ENCODE peak calls at places on chromosomes 1 and 21, in seven cellular contexts. Z is brain microvascular endothelial cell, K is cardiac muscle cell, P is MM.1S, Y is Panc1, G is GM23248, F is adrenal gland. O is an unnamed sample.

GRCh38 chr1:167739752-167740151 is 18.0 kb downstream of the MPZL1 start:
- DNase-seq in Z (no peak), K (peak; percentile 62), P (no peak), Y (no peak), G (no peak), F (no peak), O (no peak)

GRCh38 chr21:31938330-31939301 is 65.8 kb downstream of the HUNK start:
- DNase-seq in Z (no peak), K (no peak), P (no peak), Y (no peak), G (no peak), F (no peak), O (peak; percentile 55)

GRCh38 chr1:234724517-234725176 is 114.7 kb upstream of the IRF2BP2 start:
- DNase-seq in Z (no peak), K (no peak), P (no peak), Y (no peak), G (no peak), F (peak; percentile 84), O (peak; percentile 82)

GRCh38 chr1:174291059-174291458 is 131.7 kb downstream of the RABGAP1L start:
- DNase-seq in Z (no peak), K (no peak), P (no peak), Y (no peak), G (no peak), F (no peak), O (no peak)

GRCh38 chr21:45265721-45266517 is 21.8 kb downstream of the POFUT2 start:
- DNase-seq in Z (no peak), K (no peak), P (no peak), Y (no peak), G (no peak), F (no peak), O (peak; percentile 7)

GRCh38 chr1:155860939-155861496 is 1.7 kb downstream of the SYT11 start:
- DNase-seq in Z (no peak), K (no peak), P (no peak), Y (no peak), G (peak; percentile 14), F (no peak), O (no peak)

GRCh38 chr1:156490401-156491032 is 10.1 kb downstream of the MEF2D start:
- DNase-seq in Z (no peak), K (no peak), P (peak; percentile 60), Y (no peak), G (peak; percentile 72), F (no peak), O (peak; percentile 81)

GRCh38 chr1:221845650-221846371 is 103.9 kb upstream of the DUSP10 start:
- DNase-seq in Z (peak; percentile 68), K (peak; percentile 65), P (no peak), Y (no peak), G (no peak), F (no peak), O (no peak)

GRCh38 chr1:198122693-198123092 is 34.1 kb upstream of the NEK7 start:
- DNase-seq in Z (no peak), K (peak; percentile 43), P (no peak), Y (no peak), G (peak; percentile 53), F (peak; percentile 63), O (no peak)

GRCh38 chr1:211282023-211282373 is 22.8 kb downstream of the RCOR3 start:
- DNase-seq in Z (no peak), K (no peak), P (no peak), Y (no peak), G (no peak), F (no peak), O (no peak)

GRCh38 chr1:211285196-211285595 is 26.0 kb downstream of the RCOR3 start:
- DNase-seq in Z (no peak), K (peak; percentile 43), P (no peak), Y (no peak), G (peak; percentile 10), F (no peak), O (no peak)

GRCh38 chr1:211281322-211282022 is 22.3 kb downstream of the RCOR3 start:
- DNase-seq in Z (no peak), K (peak; percentile 46), P (no peak), Y (no peak), G (peak; percentile 4), F (no peak), O (no peak)

GRCh38 chr1:211279340-211279739 is 20.2 kb downstream of the RCOR3 start:
- DNase-seq in Z (no peak), K (no peak), P (no peak), Y (no peak), G (no peak), F (no peak), O (no peak)

DNA sequence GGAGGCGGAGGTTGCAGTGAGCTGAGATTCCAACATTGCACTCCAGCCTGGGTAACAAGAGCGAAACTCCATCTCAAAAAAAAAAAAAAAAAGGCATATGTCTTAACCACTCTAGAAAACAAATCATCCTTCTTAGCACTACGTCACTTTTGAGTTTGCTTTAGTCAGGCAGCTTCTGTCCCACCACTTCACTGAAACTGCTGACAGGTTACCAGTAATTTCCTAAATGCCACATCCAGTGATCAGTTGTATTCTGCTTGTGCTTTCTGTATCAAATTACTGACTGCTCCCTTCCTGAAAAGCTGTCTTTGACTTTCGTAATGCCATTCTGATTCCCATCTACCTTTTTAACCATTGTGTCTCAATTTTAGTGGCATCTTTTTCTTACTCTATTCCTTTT is 21.7 kb downstream of the RCOR3 start:
- DNase-seq in Z (no peak), K (no peak), P (peak; percentile 92), Y (no peak), G (no peak), F (no peak), O (no peak)
- H3K36me3 ChIP-seq in Z (peaks cover 47% of the 10 kb centered on the region), K (peaks cover 47% of the 10 kb centered on the region), P (peaks cover 9% of the 10 kb centered on the region), Y (peaks cover 34% of the 10 kb centered on the region), G (peaks cover 35% of the 10 kb centered on the region), F (no peaks in the 10 kb centered on the region), O (peaks cover 73% of the 10 kb centered on the region)

DNA sequence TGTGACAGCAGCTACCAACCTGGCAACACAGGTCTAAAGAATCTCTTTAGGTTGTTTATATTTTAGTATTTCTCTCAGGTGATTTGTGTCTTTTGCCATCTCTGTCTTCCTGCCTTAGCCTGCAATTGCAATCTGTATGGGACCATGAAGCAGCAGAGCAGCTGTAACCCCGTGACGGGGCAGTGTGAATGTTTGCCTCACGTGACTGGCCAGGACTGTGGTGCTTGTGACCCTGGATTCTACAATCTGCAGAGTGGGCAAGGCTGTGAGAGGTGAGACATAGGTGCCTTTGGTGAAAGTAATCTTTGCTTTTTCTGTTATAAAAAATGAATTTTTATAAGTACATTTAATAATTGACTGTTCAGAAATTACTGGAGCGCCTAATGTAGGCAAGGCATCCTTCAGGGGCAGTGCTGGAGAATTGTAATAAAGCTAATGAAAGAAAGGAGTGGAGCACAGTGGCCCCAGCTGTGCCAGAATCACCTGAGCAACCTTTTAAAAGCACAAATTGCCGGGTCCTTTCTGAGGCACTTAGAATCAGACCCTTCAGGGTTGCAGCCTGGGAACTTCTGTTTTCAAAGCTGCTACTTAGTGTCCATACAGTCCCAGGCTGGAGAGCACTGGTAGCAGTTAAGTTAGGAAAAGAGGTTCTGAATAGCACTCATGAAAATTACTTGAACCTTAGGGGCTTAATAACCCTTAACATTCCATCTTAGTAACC is 60.6 kb upstream of the LAMC2 start:
- DNase-seq in Z (no peak), K (no peak), P (no peak), Y (no peak), G (no peak), F (no peak), O (no peak)
- H3K36me3 ChIP-seq in Z (peaks cover 89% of the 10 kb centered on the region), K (peaks cover 65% of the 10 kb centered on the region), P (no peaks in the 10 kb centered on the region), Y (peaks cover 19% of the 10 kb centered on the region), G (peaks cover 91% of the 10 kb centered on the region), F (no peaks in the 10 kb centered on the region), O (no peaks in the 10 kb centered on the region)

DNA sequence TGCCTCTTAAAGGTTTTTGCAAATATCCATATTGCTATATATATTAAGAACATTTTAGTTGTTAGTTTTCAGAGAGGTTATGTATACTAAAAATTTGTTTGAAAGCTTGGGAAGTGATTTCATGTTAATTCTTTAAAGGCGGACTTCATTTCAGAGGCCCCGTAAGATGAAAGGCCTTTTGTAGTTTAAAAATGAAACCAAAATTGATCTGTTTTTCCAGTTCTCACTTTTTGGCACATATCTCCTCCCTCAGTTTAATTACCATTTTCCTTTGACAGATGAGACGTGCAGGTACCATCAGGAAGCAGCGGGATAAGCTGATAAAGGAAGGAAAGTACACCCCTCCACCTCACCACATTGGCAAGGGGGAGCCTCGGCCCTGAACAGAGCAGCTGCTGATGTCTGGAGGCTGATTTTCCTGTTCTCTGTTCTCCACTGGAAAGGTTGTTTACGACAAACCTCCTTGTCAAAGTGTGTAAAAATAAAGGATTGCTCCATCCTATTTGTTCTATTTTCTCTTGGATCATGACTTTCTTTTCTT is 8.0 kb downstream of the NDUFS5 start:
- DNase-seq in Z (no peak), K (no peak), P (no peak), Y (no peak), G (no peak), F (peak; percentile 3), O (no peak)
- H3K36me3 ChIP-seq in Z (peaks cover 77% of the 10 kb centered on the region), K (peaks cover 33% of the 10 kb centered on the region), P (peaks cover 3% of the 10 kb centered on the region), Y (peaks cover 13% of the 10 kb centered on the region), G (peaks cover 41% of the 10 kb centered on the region), F (no peaks in the 10 kb centered on the region), O (peaks cover 79% of the 10 kb centered on the region)

GRCh38 chr1:108000620-108001105 is 35.7 kb upstream of the VAV3 start:
- DNase-seq in Z (peak; percentile 82), K (peak; percentile 93), P (no peak), Y (no peak), G (peak; percentile 42), F (peak; percentile 49), O (no peak)
- H3K36me3 ChIP-seq in Z (no peaks in the 10 kb centered on the region), K (no peaks in the 10 kb centered on the region), P (no peaks in the 10 kb centered on the region), Y (no peaks in the 10 kb centered on the region), G (no peaks in the 10 kb centered on the region), F (no peaks in the 10 kb centered on the region), O (no peaks in the 10 kb centered on the region)

GRCh38 chr21:42281196-42281680 is 34.0 kb downstream of the TFF3 start:
- DNase-seq in Z (no peak), K (no peak), P (no peak), Y (no peak), G (no peak), F (no peak), O (no peak)
- H3K36me3 ChIP-seq in Z (no peaks in the 10 kb centered on the region), K (no peaks in the 10 kb centered on the region), P (no peaks in the 10 kb centered on the region), Y (no peaks in the 10 kb centered on the region), G (no peaks in the 10 kb centered on the region), F (no peaks in the 10 kb centered on the region), O (peaks cover 20% of the 10 kb centered on the region)

GRCh38 chr1:208213786-208214185 is 30.4 kb downstream of the PLXNA2 start:
- DNase-seq in Z (no peak), K (no peak), P (no peak), Y (no peak), G (no peak), F (no peak), O (no peak)

GRCh38 chr1:208216806-208217205 is 27.4 kb downstream of the PLXNA2 start:
- DNase-seq in Z (no peak), K (no peak), P (no peak), Y (no peak), G (no peak), F (no peak), O (no peak)

GRCh38 chr1:208216062-208216461 is 28.1 kb downstream of the PLXNA2 start:
- DNase-seq in Z (peak; percentile 57), K (peak; percentile 65), P (no peak), Y (no peak), G (peak; percentile 67), F (no peak), O (no peak)

GRCh38 chr1:208217774-208218173 is 26.4 kb downstream of the PLXNA2 start:
- DNase-seq in Z (no peak), K (no peak), P (no peak), Y (no peak), G (no peak), F (no peak), O (no peak)

DNA sequence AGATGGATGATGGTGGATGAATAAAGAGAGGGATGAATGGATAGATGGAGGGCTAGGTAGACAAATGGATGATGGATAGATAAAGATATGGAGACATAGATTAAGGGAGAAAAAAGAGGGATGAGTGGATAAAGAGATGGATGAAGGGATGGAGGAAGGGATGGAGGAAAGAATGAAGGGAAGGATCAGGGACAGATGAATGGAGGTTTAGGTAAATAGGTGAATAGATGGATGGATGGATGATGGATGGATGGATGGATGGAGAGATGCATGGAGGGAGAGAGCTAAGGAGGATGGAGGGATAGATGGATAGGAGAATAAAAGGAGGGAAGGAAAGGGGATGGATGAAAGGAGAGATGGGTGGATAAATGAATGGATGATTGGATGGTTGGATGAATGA is 28.8 kb downstream of the PLXNA2 start:
- DNase-seq in Z (no peak), K (no peak), P (no peak), Y (no peak), G (no peak), F (no peak), O (no peak)
- H3K36me3 ChIP-seq in Z (peaks cover 17% of the 10 kb centered on the region), K (peaks cover 26% of the 10 kb centered on the region), P (no peaks in the 10 kb centered on the region), Y (no peaks in the 10 kb centered on the region), G (no peaks in the 10 kb centered on the region), F (no peaks in the 10 kb centered on the region), O (peaks cover 31% of the 10 kb centered on the region)

O was measured in WERI-Rb-1.